ENCODE peak calls at places on chromosomes 7 and 10, in six cellular contexts. J, B, W, U, Y and G are unnamed samples.

GRCh38 chr10:131024259-131025131 is 287.0 kb downstream of the TCERG1L start:
- DNase-seq in W (no peak), J (no peak), Y (no peak), B (no peak), U (no peak), G (no peak)

GRCh38 chr7:109835577-109835976 is 1255.3 kb upstream of the LRRN3 start:
- DNase-seq in Y (no peak), B (no peak), U (no peak), W (no peak), J (no peak), G (no peak)

GRCh38 chr10:43060291-43060690 is 16.6 kb upstream of the RET start:
- DNase-seq in B (peak), Y (no peak), U (no peak), W (peak), J (no peak), G (peak)

GRCh38 chr7:101862280-101863220 is 45.1 kb downstream of the CUX1 start:
- DNase-seq in B (peak), J (no peak), U (no peak), Y (no peak), W (peak), G (peak)

GRCh38 chr7:91543646-91544045 is 279.4 kb downstream of the FZD1 start:
- DNase-seq in B (no peak), U (no peak), Y (no peak), W (no peak), J (no peak), G (no peak)

GRCh38 chr10:47311193-47311899 is 10.9 kb upstream of the GDF2 start:
- DNase-seq in U (peak), Y (no peak), B (no peak), W (no peak), J (peak), G (no peak)

GRCh38 chr7:151249732-151250072 is 1.2 kb upstream of the SMARCD3 start:
- DNase-seq in J (no peak), B (peak), U (peak), Y (peak), W (peak), G (peak)

GRCh38 chr10:121394586-121394985 is 203.7 kb downstream of the FGFR2 start:
- DNase-seq in Y (no peak), U (no peak), B (no peak), J (no peak), W (no peak), G (no peak)

GRCh38 chr10:97651773-97652172 is 11.3 kb downstream of the PI4K2A start:
- DNase-seq in W (no peak), Y (no peak), J (no peak), U (peak), B (no peak), G (no peak)

GRCh38 chr7:16634292-16634738 is 11.2 kb downstream of the ANKMY2 start:
- DNase-seq in B (no peak), W (no peak), J (no peak), Y (no peak), U (no peak), G (no peak)

GRCh38 chr7:115099906-115100305 is 178.0 kb downstream of the MDFIC start:
- DNase-seq in B (no peak), J (no peak), Y (no peak), W (no peak), U (peak), G (no peak)

GRCh38 chr7:255721-256361 is 34.1 kb upstream of the FOXL3 start:
- DNase-seq in Y (no peak), U (no peak), J (no peak), W (peak), B (no peak), G (peak)

GRCh38 chr7:7375538-7375937 is 160.1 kb downstream of the COL28A1 start:
- DNase-seq in J (no peak), U (no peak), W (no peak), B (no peak), Y (no peak), G (no peak)

GRCh38 chr7:73423519-73424485 is 9.8 kb upstream of the FZD9 start:
- DNase-seq in W (no peak), B (no peak), U (no peak), J (no peak), Y (no peak), G (peak)

GRCh38 chr7:129343099-129343700 is 91.0 kb upstream of the STRIP2 start:
- DNase-seq in J (peak), W (no peak), Y (peak), U (peak), B (no peak), G (no peak)

GRCh38 chr10:71285180-71285545 is 33.9 kb upstream of the SLC29A3 start:
- DNase-seq in Y (peak), B (no peak), W (peak), U (peak), J (peak), G (peak)

GRCh38 chr10:61000769-61001730 is 57.1 kb upstream of the RHOBTB1 start:
- DNase-seq in B (no peak), J (no peak), U (peak), W (no peak), Y (peak), G (peak)

GRCh38 chr7:2959343-2959680 is 84.4 kb downstream of the CARD11 start:
- DNase-seq in U (no peak), B (no peak), W (no peak), Y (no peak), J (no peak), G (no peak)

GRCh38 chr10:124721295-124722052 is 22.7 kb downstream of the FAM53B start:
- DNase-seq in Y (no peak), W (peak), U (no peak), B (peak), J (no peak), G (peak)

GRCh38 chr7:139992353-139993054 is 70.2 kb downstream of the PARP12 start:
- DNase-seq in U (no peak), J (no peak), B (no peak), W (no peak), Y (no peak), G (no peak)

GRCh38 chr7:95493247-95493646 is 7.5 kb downstream of the ASB4 start:
- DNase-seq in Y (no peak), U (no peak), W (no peak), B (no peak), J (no peak), G (no peak)

GRCh38 chr10:11586170-11586569 is 25.3 kb downstream of the USP6NL start:
- DNase-seq in B (no peak), J (no peak), W (no peak), Y (no peak), U (no peak), G (no peak)

GRCh38 chr7:142153400-142153799 is 41.9 kb downstream of the MGAM2 start:
- DNase-seq in W (no peak), U (peak), B (no peak), Y (no peak), J (peak), G (no peak)

GRCh38 chr10:117454502-117454901 is 79.3 kb upstream of the PDZD8 start:
- DNase-seq in B (no peak), J (no peak), Y (no peak), U (no peak), W (no peak), G (no peak)

GRCh38 chr10:93106631-93107072 is 33.0 kb downstream of the CYP26A1 start:
- DNase-seq in U (no peak), Y (no peak), J (no peak), W (no peak), B (no peak), G (no peak)

GRCh38 chr10:60883187-60883586 is 60.8 kb downstream of the RHOBTB1 start:
- DNase-seq in Y (peak), J (no peak), W (no peak), U (peak), B (no peak), G (no peak)

GRCh38 chr7:21941570-21942224 is 4.0 kb downstream of the CDCA7L start:
- DNase-seq in W (no peak), U (peak), Y (no peak), B (no peak), J (no peak), G (no peak)

GRCh38 chr10:42979181-42979580 is 97.7 kb upstream of the RET start:
- DNase-seq in W (peak), Y (no peak), J (no peak), U (no peak), B (no peak), G (no peak)

GRCh38 chr7:97145068-97145467 is 27.6 kb downstream of the SDHAF3 start:
- DNase-seq in U (peak), Y (peak), B (no peak), J (peak), W (no peak), G (no peak)

GRCh38 chr7:142088022-142088714 is 23.4 kb upstream of the MGAM2 start:
- DNase-seq in Y (no peak), J (peak), U (no peak), W (no peak), B (no peak), G (no peak)

GRCh38 chr10:94043431-94043990 is 49.8 kb downstream of the PLCE1 start:
- DNase-seq in Y (no peak), J (no peak), U (no peak), B (no peak), W (no peak), G (no peak)

GRCh38 chr7:137476937-137477336 is 133.4 kb upstream of the PTN start:
- DNase-seq in Y (no peak), J (no peak), B (no peak), U (no peak), W (no peak), G (no peak)

GRCh38 chr7:17369686-17370426 is 71.4 kb downstream of the AHR start:
- DNase-seq in J (no peak), B (no peak), W (no peak), Y (no peak), U (peak), G (no peak)

GRCh38 chr10:30093303-30093967 is 34.0 kb upstream of the JCAD start:
- DNase-seq in J (no peak), W (no peak), Y (no peak), B (no peak), U (no peak), G (no peak)

GRCh38 chr10:70540089-70540788 is 61.7 kb downstream of the PALD1 start:
- DNase-seq in B (no peak), U (no peak), J (no peak), W (peak), Y (no peak), G (peak)

GRCh38 chr10:118983263-118983662 is 46.3 kb upstream of the NANOS1 start:
- DNase-seq in U (peak), B (no peak), J (peak), Y (no peak), W (no peak), G (no peak)

GRCh38 chr10:31317652-31318381 is 1.2 kb upstream of the ZEB1 start:
- DNase-seq in W (no peak), B (no peak), J (no peak), U (no peak), Y (no peak), G (peak)